ENCODE peak calls at places on chromosomes 5 and 9, in six cellular contexts. F is pancreas, P is HFF-Myc, S is WTC11, E is nephron progenitor cell, I is HFFc6. T is an unnamed sample.

GRCh38 chr5:78467744-78468357 is 107.4 kb downstream of the SCAMP1 start:
- DNase-seq in I (peak; percentile 37), F (no peak), E (no peak), P (peak; percentile 30), S (no peak), T (no peak)

GRCh38 chr9:101093620-101094019 is 65.1 kb downstream of the PLPPR1 start:
- DNase-seq in I (no peak), S (no peak), P (no peak), E (no peak), F (no peak), T (no peak)

GRCh38 chr5:16160706-16161105 is 18.9 kb downstream of the MARCHF11 start:
- DNase-seq in S (no peak), E (peak; percentile 33), P (peak; percentile 56), F (peak; percentile 47), I (peak; percentile 60), T (peak; percentile 43)

GRCh38 chr5:134136221-134136631 is 21.7 kb downstream of the TCF7 start:
- DNase-seq in P (no peak), I (no peak), E (peak; percentile 0), S (no peak), F (peak; percentile 7), T (no peak)

GRCh38 chr9:108322326-108323098 is 533.3 kb downstream of the ACTL7B start:
- DNase-seq in E (no peak), F (no peak), I (no peak), S (no peak), P (no peak), T (no peak)

GRCh38 chr5:143497749-143498148 is 94.3 kb upstream of the NR3C1 start:
- DNase-seq in P (no peak), S (no peak), I (no peak), E (no peak), F (no peak), T (no peak)

GRCh38 chr5:142426129-142426641 is 101.4 kb upstream of the SPRY4 start:
- DNase-seq in F (no peak), I (no peak), S (no peak), P (no peak), E (peak; percentile 30), T (peak; percentile 23)

GRCh38 chr9:4755026-4755609 is 14.1 kb upstream of the AK3 start:
- DNase-seq in P (no peak), S (no peak), E (no peak), F (no peak), I (no peak), T (no peak)

GRCh38 chr5:38994329-38994927 is 79.8 kb downstream of the RICTOR start:
- DNase-seq in E (no peak), P (no peak), I (peak; percentile 71), S (peak; percentile 16), F (peak; percentile 45), T (peak; percentile 34)

GRCh38 chr9:80649001-80649420 is 1040.3 kb downstream of the TLE1 start:
- DNase-seq in I (no peak), S (no peak), F (no peak), E (no peak), P (no peak), T (no peak)

GRCh38 chr5:417765-418559 is 25.0 kb upstream of the EXOC3 start:
- DNase-seq in P (no peak), E (no peak), I (no peak), S (no peak), F (no peak), T (no peak)

GRCh38 chr5:83510199-83510730 is 38.7 kb downstream of the VCAN start:
- DNase-seq in F (no peak), I (no peak), P (no peak), S (no peak), E (no peak), T (no peak)

GRCh38 chr5:2985718-2986117 is 234.2 kb upstream of the IRX2 start:
- DNase-seq in E (no peak), S (no peak), P (no peak), F (no peak), I (no peak), T (no peak)

GRCh38 chr5:55316289-55316688 is 8.5 kb downstream of the MTREX start:
- DNase-seq in E (no peak), P (no peak), F (no peak), I (no peak), S (no peak), T (no peak)

GRCh38 chr5:60586307-60586901 is 113.6 kb downstream of the DEPDC1B start:
- DNase-seq in S (no peak), P (no peak), F (no peak), E (no peak), I (no peak), T (no peak)

GRCh38 chr9:76687861-76688374 is 76.3 kb upstream of the PCA3 start:
- DNase-seq in I (peak; percentile 75), F (no peak), E (no peak), S (no peak), P (peak; percentile 16), T (no peak)

GRCh38 chr9:94912700-94913249 is 186.3 kb downstream of the AOPEP start:
- DNase-seq in S (no peak), F (no peak), I (peak; percentile 82), P (no peak), E (no peak), T (no peak)

GRCh38 chr5:65290677-65291076 is 191.0 kb downstream of the ADAMTS6 start:
- DNase-seq in S (no peak), F (no peak), E (no peak), I (no peak), P (no peak), T (no peak)

GRCh38 chr5:152688561-152689274 is 283.6 kb upstream of the NMUR2 start:
- DNase-seq in S (no peak), F (no peak), E (no peak), P (peak; percentile 58), I (peak; percentile 72), T (no peak)

GRCh38 chr9:122213102-122213588 is 15.6 kb downstream of the LHX6 start:
- DNase-seq in S (no peak), F (no peak), P (no peak), I (no peak), E (no peak), T (no peak)

GRCh38 chr9:136626740-136627642 is 35.7 kb upstream of the EGFL7 start:
- DNase-seq in F (peak; percentile 73), S (no peak), P (no peak), E (peak; percentile 18), I (no peak), T (peak; percentile 8)

GRCh38 chr5:44536650-44537260 is 147.5 kb upstream of the FGF10 start:
- DNase-seq in F (peak; percentile 33), I (peak; percentile 8), P (no peak), S (peak; percentile 39), E (peak; percentile 53), T (peak; percentile 57)

GRCh38 chr9:133375116-133375723 is 640 bp downstream of the SURF4 start:
- DNase-seq in S (peak; percentile 35), P (no peak), I (no peak), E (no peak), F (peak; percentile 53), T (peak; percentile 36)

GRCh38 chr5:139141410-139141809 is 56.8 kb downstream of the SIL1 start:
- DNase-seq in F (no peak), S (no peak), E (no peak), I (no peak), P (no peak), T (no peak)

GRCh38 chr5:35618297-35618636 is 604 bp downstream of the SPEF2 start:
- DNase-seq in P (no peak), S (no peak), E (no peak), F (no peak), I (no peak), T (no peak)

GRCh38 chr5:157447246-157447645 is 12.8 kb upstream of the NIPAL4 start:
- DNase-seq in S (peak; percentile 25), I (no peak), F (peak; percentile 26), E (no peak), P (no peak), T (no peak)

GRCh38 chr5:10140195-10140973 is 109.3 kb downstream of the ATPSCKMT start:
- DNase-seq in I (peak; percentile 13), S (peak; percentile 52), E (no peak), P (no peak), F (no peak), T (peak; percentile 26)

GRCh38 chr5:140635291-140636257 is 2.6 kb upstream of the CD14 start:
- DNase-seq in I (no peak), E (no peak), P (no peak), F (no peak), S (no peak), T (no peak)
- TF ChIP-seq CTCF in I (peak; percentile 19), E (no peak), P (no peak), F (no peak), S (no peak), T (no peak)

GRCh38 chr5:42896523-42896922 is 84.8 kb upstream of the SELENOP start:
- DNase-seq in S (no peak), P (no peak), I (no peak), F (no peak), E (no peak), T (no peak)

GRCh38 chr5:42889311-42889933 is 77.7 kb upstream of the SELENOP start:
- DNase-seq in I (peak; percentile 41), P (peak; percentile 41), E (peak; percentile 74), F (peak; percentile 82), S (peak; percentile 77), T (peak; percentile 80)

GRCh38 chr5:42898760-42899159 is 87.1 kb upstream of the SELENOP start:
- DNase-seq in F (no peak), I (no peak), P (no peak), S (no peak), E (no peak), T (no peak)

GRCh38 chr5:42888771-42889170 is 77.1 kb upstream of the SELENOP start:
- DNase-seq in F (no peak), S (no peak), P (no peak), I (no peak), E (no peak), T (no peak)

GRCh38 chr5:42894057-42894456 is 82.4 kb upstream of the SELENOP start:
- DNase-seq in S (peak; percentile 88), E (peak; percentile 29), I (no peak), P (no peak), F (peak; percentile 24), T (peak; percentile 41)
- TF ChIP-seq CTCF in S (peak; percentile 39), E (no peak), I (peak; percentile 48), P (peak; percentile 37), F (no peak), T (no peak)

GRCh38 chr5:137315534-137316345 is 183.4 kb downstream of the SPOCK1 start:
- DNase-seq in F (no peak), E (no peak), I (no peak), P (no peak), S (no peak), T (no peak)

GRCh38 chr5:137318027-137318426 is 181.1 kb downstream of the SPOCK1 start:
- DNase-seq in S (no peak), E (no peak), I (no peak), F (no peak), P (no peak), T (no peak)

GRCh38 chr5:137325721-137326120 is 173.4 kb downstream of the SPOCK1 start:
- DNase-seq in I (no peak), E (no peak), P (no peak), S (no peak), F (no peak), T (no peak)

GRCh38 chr5:137316346-137316736 is 182.8 kb downstream of the SPOCK1 start:
- DNase-seq in P (no peak), E (no peak), F (peak; percentile 34), I (peak; percentile 17), S (no peak), T (no peak)

GRCh38 chr5:137320056-137321045 is 178.8 kb downstream of the SPOCK1 start:
- DNase-seq in I (peak; percentile 51), P (peak; percentile 40), E (peak; percentile 38), F (peak; percentile 72), S (peak; percentile 36), T (peak; percentile 61)
- TF ChIP-seq CTCF in I (peak; percentile 93), P (peak; percentile 81), E (peak; percentile 74), F (peak; percentile 76), S (peak; percentile 77), T (peak; percentile 86)

GRCh38 chr9:129553277-129553676 is 67.6 kb downstream of the C9orf50 start:
- DNase-seq in E (no peak), P (no peak), I (no peak), S (no peak), F (no peak), T (no peak)
- TF ChIP-seq CTCF in E (no peak), P (no peak), I (no peak), S (no peak), F (no peak), T (no peak)

T was measured in endothelial cell.